ENCODE peak calls at places on chromosomes 16 and 17, in six cellular contexts. D, H, N, V, J and Z are unnamed samples.
A peak's percentile ranks its signal among the peaks of the same experiment; 100 is the strongest.

GRCh38 chr17:76561799-76562268 is 22.0 kb downstream of the PRCD start:
- DNase-seq in H (no peak), N (no peak), V (no peak), D (no peak), J (no peak), Z (no peak)

GRCh38 chr16:56301391-56301850 is 110.1 kb downstream of the GNAO1 start:
- DNase-seq in D (no peak), J (no peak), V (no peak), H (no peak), N (no peak), Z (no peak)

GRCh38 chr17:74916851-74917199 is 6.2 kb downstream of the USH1G start:
- DNase-seq in N (no peak), J (no peak), D (no peak), H (no peak), V (no peak), Z (no peak)

GRCh38 chr16:3020247-3020603 is at the start of gene TNFRSF12A:
- DNase-seq in V (peak; percentile 42), N (peak; percentile 83), D (peak; percentile 82), H (peak; percentile 85), J (peak; percentile 87), Z (peak; percentile 87)

GRCh38 chr16:52953215-52953614 is 99.5 kb downstream of the CHD9NB start:
- DNase-seq in N (no peak), D (no peak), H (no peak), J (no peak), V (no peak), Z (no peak)

GRCh38 chr16:30136971-30137601 is 14.1 kb upstream of the MAPK3 start:
- DNase-seq in J (no peak), N (no peak), H (no peak), V (no peak), D (no peak), Z (no peak)

GRCh38 chr17:53924530-53925455 is 102.1 kb downstream of the KIF2B start:
- DNase-seq in D (peak; percentile 1), N (no peak), H (no peak), V (no peak), J (no peak), Z (no peak)

GRCh38 chr16:69513180-69513966 is 52.4 kb upstream of the NFAT5 start:
- DNase-seq in N (no peak), J (no peak), V (no peak), D (no peak), H (no peak), Z (no peak)

GRCh38 chr16:28057949-28058348 is 5.6 kb downstream of the GSG1L start:
- DNase-seq in H (no peak), J (no peak), V (no peak), N (no peak), D (no peak), Z (no peak)

GRCh38 chr17:55248077-55248476 is 16.7 kb upstream of the HLF start:
- DNase-seq in D (no peak), H (no peak), J (no peak), N (no peak), V (no peak), Z (no peak)

GRCh38 chr17:9044796-9045470 is 23.6 kb downstream of the NTN1 start:
- DNase-seq in D (no peak), N (no peak), H (no peak), V (no peak), J (no peak), Z (no peak)

GRCh38 chr16:73047536-73048291 is at the start of gene ZFHX3:
- DNase-seq in V (peak; percentile 65), H (peak; percentile 84), N (peak; percentile 90), D (peak; percentile 73), J (no peak), Z (peak; percentile 94)

GRCh38 chr16:80323187-80323807 is 217.5 kb upstream of the DYNLRB2 start:
- DNase-seq in D (no peak), J (no peak), V (no peak), N (no peak), H (no peak), Z (no peak)

GRCh38 chr17:52390422-52390821 is 231.9 kb upstream of the CA10 start:
- DNase-seq in N (no peak), V (no peak), H (no peak), D (no peak), J (no peak), Z (no peak)

GRCh38 chr17:7704601-7705268 is at the start of gene EFNB3:
- DNase-seq in J (peak; percentile 60), H (peak; percentile 86), N (no peak), V (no peak), D (peak; percentile 38), Z (no peak)

GRCh38 chr16:37511-37910 is 15.9 kb downstream of the POLR3K start:
- DNase-seq in N (no peak), J (no peak), V (no peak), H (no peak), D (no peak), Z (no peak)
- H3K4me1 ChIP-seq in N (no peaks in the 10 kb centered on the region), J (peaks cover 11% of the 10 kb centered on the region), V (peaks cover 3% of the 10 kb centered on the region), H (no peaks in the 10 kb centered on the region), D (no peaks in the 10 kb centered on the region), Z (peaks cover 16% of the 10 kb centered on the region)

GRCh38 chr16:11679941-11680911 is 12.0 kb downstream of the SNN start:
- DNase-seq in J (no peak), V (no peak), N (peak; percentile 33), D (no peak), H (no peak), Z (no peak)

GRCh38 chr16:11681526-11681925 is 13.3 kb downstream of the SNN start:
- DNase-seq in J (no peak), H (no peak), N (peak; percentile 65), V (no peak), D (no peak), Z (no peak)

GRCh38 chr16:11682655-11683096 is 14.4 kb downstream of the SNN start:
- DNase-seq in D (no peak), J (no peak), N (peak; percentile 4), V (no peak), H (no peak), Z (no peak)

GRCh38 chr16:11683140-11683539 is 14.9 kb downstream of the SNN start:
- DNase-seq in N (peak; percentile 48), H (no peak), V (no peak), D (no peak), J (no peak), Z (no peak)

GRCh38 chr16:11681977-11682654 is 13.9 kb downstream of the SNN start:
- DNase-seq in D (no peak), H (no peak), J (no peak), N (peak; percentile 45), V (no peak), Z (no peak)
- TF ChIP-seq EP300 in D (no peak), H (no peak), J (no peak), N (no peak), V (no peak), Z (no peak)

GRCh38 chr17:72151565-72152391 is 31.0 kb downstream of the SOX9 start:
- DNase-seq in V (peak; percentile 25), H (peak; percentile 53), J (peak; percentile 9), N (no peak), D (peak; percentile 98), Z (peak; percentile 50)

GRCh38 chr17:72145562-72145961 is 24.7 kb downstream of the SOX9 start:
- DNase-seq in N (no peak), J (no peak), V (no peak), H (no peak), D (no peak), Z (no peak)

GRCh38 chr17:72152392-72152727 is 31.5 kb downstream of the SOX9 start:
- DNase-seq in N (no peak), D (no peak), J (no peak), V (no peak), H (no peak), Z (no peak)

GRCh38 chr17:72145972-72146755 is 25.3 kb downstream of the SOX9 start:
- DNase-seq in H (no peak), N (no peak), V (no peak), J (no peak), D (peak; percentile 45), Z (no peak)

DNA sequence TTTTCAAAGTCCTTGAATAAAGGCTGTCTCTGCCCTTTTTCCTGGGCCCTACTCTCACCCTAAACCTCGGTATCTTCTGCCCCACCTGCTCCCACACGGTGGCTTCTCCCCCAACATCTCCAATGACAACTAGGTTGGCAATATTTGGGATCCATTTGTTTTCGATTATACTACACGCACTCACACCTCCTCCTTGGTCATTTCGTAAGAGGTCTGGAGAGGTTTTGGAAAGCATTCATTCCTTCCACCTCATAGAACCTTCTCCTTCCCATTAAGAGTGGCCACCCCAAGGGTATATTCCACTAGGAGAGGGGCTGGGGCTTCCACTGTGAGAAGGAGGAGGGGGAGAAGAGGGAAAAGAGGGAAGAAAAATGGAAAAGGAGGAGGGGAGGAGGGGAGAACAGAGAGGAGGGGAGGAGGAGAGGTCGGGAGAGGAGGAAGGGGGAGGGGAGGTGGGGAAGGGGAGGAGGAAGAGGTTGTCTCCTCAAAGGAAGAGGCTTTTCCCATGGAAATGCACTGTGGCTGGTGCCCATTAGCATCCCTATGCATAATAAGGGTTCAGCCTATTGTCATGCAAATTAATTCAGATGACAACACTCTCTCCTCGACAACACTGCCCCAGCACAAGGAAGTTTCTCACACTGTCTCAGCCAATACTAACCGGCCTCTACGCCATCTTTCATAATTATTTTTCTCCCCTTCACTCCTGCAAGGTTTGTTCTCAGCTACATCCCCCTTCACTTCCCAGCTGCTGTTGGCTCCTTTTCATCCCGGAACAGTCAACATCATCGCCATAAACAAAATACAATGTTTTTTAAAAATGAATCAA is 30.0 kb downstream of the SOX9 start:
- DNase-seq in D (peak; percentile 65), J (no peak), H (peak; percentile 50), V (no peak), N (no peak), Z (no peak)
- H3K27ac ChIP-seq in D (peak overlapping the region; percentile 77), J (no peak overlapping the region), H (peak overlapping the region; percentile 92), V (no peak overlapping the region), N (no peak overlapping the region), Z (no peak overlapping the region)

GRCh38 chr16:89361756-89362155 is 128.6 kb downstream of the ANKRD11 start:
- DNase-seq in N (no peak), H (no peak), J (no peak), V (no peak), D (no peak), Z (no peak)

GRCh38 chr16:89358030-89359005 is 132.0 kb downstream of the ANKRD11 start:
- DNase-seq in V (no peak), N (no peak), J (no peak), D (no peak), H (no peak), Z (no peak)

GRCh38 chr16:89363621-89364393 is 126.6 kb downstream of the ANKRD11 start:
- DNase-seq in D (peak; percentile 65), J (no peak), V (no peak), N (no peak), H (no peak), Z (no peak)

GRCh38 chr16:89359296-89360147 is 130.8 kb downstream of the ANKRD11 start:
- DNase-seq in N (no peak), H (no peak), J (no peak), D (no peak), V (no peak), Z (no peak)

GRCh38 chr16:89360760-89361435 is 129.5 kb downstream of the ANKRD11 start:
- DNase-seq in H (no peak), V (no peak), N (no peak), J (no peak), D (no peak), Z (no peak)
- H3K4me1 ChIP-seq in H (peaks cover 42% of the 10 kb centered on the region), V (peaks cover 90% of the 10 kb centered on the region), N (no peaks in the 10 kb centered on the region), J (peaks cover 78% of the 10 kb centered on the region), D (peaks cover 56% of the 10 kb centered on the region), Z (peaks cover 96% of the 10 kb centered on the region)

GRCh38 chr16:57643166-57643813 is 14.9 kb downstream of the ADGRG1 start:
- DNase-seq in H (no peak), D (no peak), J (no peak), N (peak; percentile 71), V (no peak), Z (peak; percentile 61)
- TF ChIP-seq EP300 in H (no peak), D (no peak), J (no peak), N (no peak), V (no peak), Z (no peak)